ENCODE peak calls at places on chromosomes 2 and 18, in four cellular contexts. M is pons; N is central memory CD8-positive, alpha-beta T cell; E is IMR-90. H is an unnamed sample.

GRCh38 chr2:172230783-172231446 is 128.2 kb upstream of the DLX2 start:
- DNase-seq in M (no peak), N (no peak), E (no peak), H (no peak)

GRCh38 chr2:216142540-216142939 is 33.4 kb downstream of the XRCC5 start:
- DNase-seq in M (no peak), N (no peak), E (peak), H (peak)

GRCh38 chr2:190216829-190217228 is 102.8 kb downstream of the HIBCH start:
- DNase-seq in E (no peak), M (no peak), N (no peak), H (no peak)

GRCh38 chr2:158695287-158695686 is 99.8 kb upstream of the DAPL1 start:
- DNase-seq in N (no peak), M (no peak), E (no peak), H (no peak)

GRCh38 chr2:41784496-41784895 is 263.3 kb upstream of the PKDCC start:
- DNase-seq in E (no peak), M (no peak), N (no peak), H (no peak)

GRCh38 chr2:18987592-18988073 is 370.8 kb downstream of the OSR1 start:
- DNase-seq in M (peak), N (no peak), E (peak), H (no peak)

GRCh38 chr2:48728827-48729226 is 26.7 kb downstream of the LHCGR start:
- DNase-seq in E (no peak), M (no peak), N (no peak), H (no peak)

GRCh38 chr2:38268691-38269309 is 108.3 kb downstream of the ATL2 start:
- DNase-seq in M (no peak), E (peak), N (no peak), H (no peak)

GRCh38 chr2:218290316-218291261 is 1.7 kb downstream of the TMBIM1 start:
- DNase-seq in M (peak), E (no peak), N (no peak), H (peak)

GRCh38 chr18:70415823-70416488 is 127.1 kb downstream of the SOCS6 start:
- DNase-seq in M (no peak), E (no peak), N (no peak), H (no peak)

GRCh38 chr2:120177973-120178372 is 45.2 kb downstream of the TMEM185B start:
- DNase-seq in M (no peak), E (no peak), N (no peak), H (no peak)

GRCh38 chr2:157087373-157088005 is 170.0 kb upstream of the GALNT5 start:
- DNase-seq in N (no peak), E (peak), M (no peak), H (no peak)

GRCh38 chr18:3498705-3499451 is 48.9 kb downstream of the TGIF1 start:
- DNase-seq in E (peak), N (no peak), M (no peak), H (peak)

GRCh38 chr2:203934006-203934632 is 2.4 kb upstream of the ICOS start:
- DNase-seq in E (no peak), N (no peak), M (no peak), H (peak)

GRCh38 chr2:65465124-65465523 is 32.7 kb upstream of the SPRED2 start:
- DNase-seq in E (no peak), N (no peak), M (no peak), H (no peak)

GRCh38 chr2:198315791-198316190 is 511.4 kb downstream of the PLCL1 start:
- DNase-seq in E (no peak), N (no peak), M (no peak), H (no peak)

GRCh38 chr2:28363676-28364075 is 29.0 kb upstream of the FOSL2 start:
- DNase-seq in M (no peak), E (no peak), N (no peak), H (no peak)

GRCh38 chr2:201500534-201500933 is 49.0 kb downstream of the STRADB start:
- DNase-seq in M (no peak), N (no peak), E (peak), H (no peak)

GRCh38 chr2:178531161-178531560 is 50.9 kb downstream of the PLEKHA3 start:
- DNase-seq in E (no peak), M (no peak), N (no peak), H (no peak)

GRCh38 chr2:59882822-59883221 is 670.6 kb downstream of the BCL11A start:
- DNase-seq in M (no peak), E (no peak), N (no peak), H (no peak)

GRCh38 chr2:134716716-134717585 is 1.8 kb downstream of the TMEM163 start:
- DNase-seq in E (no peak), M (no peak), N (no peak), H (no peak)

GRCh38 chr2:58991357-58991756 is 750.2 kb upstream of the FANCL start:
- DNase-seq in M (no peak), N (no peak), E (no peak), H (no peak)

GRCh38 chr2:128319773-128320608 is 1.3 kb upstream of the HS6ST1 start:
- DNase-seq in E (no peak), M (no peak), N (no peak), H (no peak)

GRCh38 chr2:9703085-9703641 is 72.4 kb upstream of the YWHAQ start:
- DNase-seq in N (peak), M (no peak), E (peak), H (peak)

GRCh38 chr2:235162544-235163197 is 210.9 kb downstream of the SH3BP4 start:
- DNase-seq in N (no peak), M (peak), E (peak), H (no peak)

GRCh38 chr2:2422621-2423020 is 91.5 kb upstream of the MYT1L start:
- DNase-seq in M (no peak), N (no peak), E (no peak), H (no peak)

H was measured in activated CD8-positive, alpha-beta T cell treated with anti-CD3 and anti-CD28 coated beads for 36 hours.